ENCODE peak calls at places on chromosomes 2 and 18, in eight cellular contexts. J is hepatocyte, U is Calu3, L is GM10248, H is GM06990, E is stomach, S is fibroblast of pulmonary artery, G is heart left ventricle. F is an unnamed sample.

GRCh38 chr18:22796069-22796468 is 137.1 kb upstream of the RBBP8 start:
- DNase-seq in J (no peak), U (no peak), L (no peak), H (no peak), E (no peak), S (no peak), G (no peak), F (no peak)

GRCh38 chr2:64018715-64019082 is 529 bp downstream of the VPS54 start:
- DNase-seq in J (peak), U (no peak), L (peak), H (no peak), E (no peak), S (peak), G (peak), F (peak)

GRCh38 chr18:41744664-41745063 is 210.4 kb upstream of the PIK3C3 start:
- DNase-seq in J (no peak), U (no peak), L (no peak), H (no peak), E (no peak), S (peak), G (no peak), F (peak)

GRCh38 chr2:110840508-110840907 is 108.1 kb downstream of the ACOXL start:
- DNase-seq in J (no peak), U (no peak), L (no peak), H (no peak), E (no peak), S (no peak), G (no peak), F (no peak)

GRCh38 chr2:182301093-182301492 is 125.7 kb downstream of the PDE1A start:
- DNase-seq in J (no peak), U (no peak), L (no peak), H (no peak), E (no peak), S (peak), G (no peak), F (peak)

GRCh38 chr2:113966832-113967231 is 76.9 kb downstream of the ACTR3 start:
- DNase-seq in J (no peak), U (no peak), L (no peak), H (no peak), E (no peak), S (peak), G (no peak), F (peak)

GRCh38 chr2:120305296-120305695 is 40.6 kb upstream of the INHBB start:
- DNase-seq in J (peak), U (no peak), L (no peak), H (no peak), E (peak), S (peak), G (no peak), F (peak)

GRCh38 chr18:12652861-12653401 is 5.0 kb downstream of the SPIRE1 start:
- DNase-seq in J (no peak), U (no peak), L (no peak), H (no peak), E (no peak), S (peak), G (no peak), F (peak)

GRCh38 chr2:74481961-74482800 is 617 bp downstream of the CCDC142 start:
- DNase-seq in J (peak), U (peak), L (peak), H (peak), E (no peak), S (no peak), G (no peak), F (peak)

GRCh38 chr18:48545690-48546365 is 7.0 kb downstream of the CTIF start:
- DNase-seq in J (peak), U (no peak), L (no peak), H (no peak), E (peak), S (peak), G (peak), F (peak)

GRCh38 chr2:44237221-44237620 is 38.1 kb upstream of the SLC3A1 start:
- DNase-seq in J (no peak), U (no peak), L (peak), H (peak), E (no peak), S (no peak), G (no peak), F (no peak)

GRCh38 chr2:168431301-168432024 is 24.6 kb upstream of the CERS6 start:
- DNase-seq in J (no peak), U (no peak), L (no peak), H (no peak), E (no peak), S (no peak), G (no peak), F (no peak)

GRCh38 chr18:435940-436339 is 64.6 kb downstream of the COLEC12 start:
- DNase-seq in J (no peak), U (no peak), L (no peak), H (no peak), E (no peak), S (no peak), G (no peak), F (no peak)

GRCh38 chr2:236525416-236525997 is 44.1 kb upstream of the ACKR3 start:
- DNase-seq in J (no peak), U (no peak), L (no peak), H (no peak), E (no peak), S (no peak), G (no peak), F (peak)

GRCh38 chr18:901769-902168 is 2.9 kb upstream of the ADCYAP1 start:
- DNase-seq in J (no peak), U (no peak), L (no peak), H (no peak), E (no peak), S (no peak), G (no peak), F (no peak)

GRCh38 chr2:71897836-71898235 is 249.8 kb downstream of the CYP26B1 start:
- DNase-seq in J (no peak), U (no peak), L (no peak), H (no peak), E (no peak), S (no peak), G (no peak), F (no peak)

DNA sequence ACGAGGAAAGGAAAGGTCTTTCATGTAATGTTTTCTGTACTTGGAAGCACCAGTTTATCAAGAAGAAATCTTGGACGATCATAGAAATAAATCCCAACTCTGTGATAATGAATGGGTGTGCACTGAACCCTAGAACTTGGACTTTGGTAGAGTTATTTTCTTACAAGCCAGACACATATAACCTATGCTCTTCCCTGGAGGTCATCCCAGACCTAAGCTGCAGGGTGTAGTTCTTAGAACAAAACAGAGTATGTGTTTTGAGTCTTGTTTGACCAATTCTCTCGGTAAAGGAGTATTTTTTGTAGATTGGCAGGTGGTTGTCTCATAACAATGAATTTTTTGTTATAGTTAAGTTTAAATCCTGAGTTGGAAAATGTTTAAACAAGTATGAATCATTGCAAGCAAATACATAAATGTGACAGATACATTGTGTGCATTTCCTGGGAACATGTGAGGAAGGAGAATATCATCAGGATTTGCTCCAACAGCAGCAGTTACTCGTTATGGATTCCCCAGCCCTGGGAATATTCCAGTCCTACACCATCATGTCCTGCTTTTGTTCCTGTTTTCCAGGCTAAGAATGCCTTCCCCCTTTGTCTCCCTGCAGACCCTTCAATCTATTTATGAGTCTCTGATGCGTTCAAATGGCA is 224.7 kb downstream of the NAPG start:
- DNase-seq in J (no peak), U (no peak), L (no peak), H (no peak), E (no peak), S (peak), G (no peak), F (no peak)
- TF ChIP-seq CTCF in J (no peak), U (no peak), L (no peak), H (no peak), E (no peak), S (no peak), G (no peak), F (no peak)

DNA sequence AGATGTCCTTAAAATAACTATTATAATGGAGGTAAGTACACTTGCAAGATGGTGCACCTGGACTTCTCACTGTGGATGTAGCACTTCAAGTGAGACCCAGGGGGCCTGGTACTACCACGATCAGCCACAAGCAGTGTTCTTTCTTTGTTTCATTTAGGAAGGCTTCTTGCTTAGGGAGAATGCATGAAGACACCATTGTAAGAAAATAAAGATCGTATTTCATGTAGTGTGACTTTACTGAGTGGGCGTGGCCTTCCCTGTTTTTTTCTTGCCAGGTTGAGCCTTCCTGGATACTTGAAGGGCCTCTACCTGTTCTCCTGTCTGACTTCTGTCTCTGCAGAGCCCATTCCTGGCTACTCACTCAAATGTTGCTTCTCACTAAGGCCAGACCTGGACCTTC is 615.6 kb upstream of the SOX11 start:
- DNase-seq in J (no peak), U (no peak), L (no peak), H (no peak), E (no peak), S (no peak), G (no peak), F (no peak)
- TF ChIP-seq CTCF in J (no peak), U (no peak), L (no peak), H (no peak), E (no peak), S (no peak), G (no peak), F (no peak)

DNA sequence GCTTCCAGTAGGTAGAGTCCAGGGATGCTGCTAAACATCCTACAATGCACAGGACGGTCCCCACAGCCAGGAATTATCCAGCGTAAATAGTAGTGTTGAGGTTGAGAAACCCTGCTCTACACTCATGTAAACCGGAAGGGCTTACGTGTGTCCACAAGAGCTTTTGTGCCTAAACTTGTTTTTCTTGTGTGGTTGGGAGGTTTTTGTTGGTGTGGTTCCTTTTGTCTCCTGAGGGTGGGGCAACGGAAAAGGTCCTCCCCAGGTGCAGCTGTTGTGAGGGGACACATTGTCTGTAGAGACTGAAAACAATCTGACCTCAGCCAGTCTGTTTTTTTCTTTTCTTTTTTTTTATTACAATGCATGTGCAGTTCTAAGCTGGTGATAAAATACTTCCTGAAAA is 72.7 kb upstream of the MGAT5 start:
- DNase-seq in J (no peak), U (no peak), L (no peak), H (no peak), E (no peak), S (no peak), G (no peak), F (no peak)
- TF ChIP-seq CTCF in J (no peak), U (no peak), L (no peak), H (no peak), E (no peak), S (no peak), G (no peak), F (no peak)

GRCh38 chr2:219457784-219458369 is 23.2 kb downstream of the SPEG start:
- DNase-seq in J (no peak), U (no peak), L (no peak), H (no peak), E (no peak), S (no peak), G (no peak), F (no peak)
- TF ChIP-seq CTCF in J (no peak), U (no peak), L (peak), H (peak), E (no peak), S (no peak), G (no peak), F (no peak)

GRCh38 chr2:218995561-218995960 is 2.3 kb upstream of the CRYBA2 start:
- DNase-seq in J (no peak), U (no peak), L (no peak), H (no peak), E (no peak), S (no peak), G (no peak), F (no peak)

GRCh38 chr2:218991674-218992168 is 1.5 kb downstream of the CRYBA2 start:
- DNase-seq in J (peak), U (no peak), L (no peak), H (no peak), E (no peak), S (peak), G (no peak), F (peak)

GRCh38 chr2:218992196-218992595 is 1.0 kb downstream of the CRYBA2 start:
- DNase-seq in J (no peak), U (no peak), L (no peak), H (no peak), E (no peak), S (no peak), G (no peak), F (no peak)

GRCh38 chr2:218992703-218993344 is 398 bp downstream of the CRYBA2 start:
- DNase-seq in J (peak), U (no peak), L (no peak), H (no peak), E (no peak), S (no peak), G (no peak), F (no peak)

DNA sequence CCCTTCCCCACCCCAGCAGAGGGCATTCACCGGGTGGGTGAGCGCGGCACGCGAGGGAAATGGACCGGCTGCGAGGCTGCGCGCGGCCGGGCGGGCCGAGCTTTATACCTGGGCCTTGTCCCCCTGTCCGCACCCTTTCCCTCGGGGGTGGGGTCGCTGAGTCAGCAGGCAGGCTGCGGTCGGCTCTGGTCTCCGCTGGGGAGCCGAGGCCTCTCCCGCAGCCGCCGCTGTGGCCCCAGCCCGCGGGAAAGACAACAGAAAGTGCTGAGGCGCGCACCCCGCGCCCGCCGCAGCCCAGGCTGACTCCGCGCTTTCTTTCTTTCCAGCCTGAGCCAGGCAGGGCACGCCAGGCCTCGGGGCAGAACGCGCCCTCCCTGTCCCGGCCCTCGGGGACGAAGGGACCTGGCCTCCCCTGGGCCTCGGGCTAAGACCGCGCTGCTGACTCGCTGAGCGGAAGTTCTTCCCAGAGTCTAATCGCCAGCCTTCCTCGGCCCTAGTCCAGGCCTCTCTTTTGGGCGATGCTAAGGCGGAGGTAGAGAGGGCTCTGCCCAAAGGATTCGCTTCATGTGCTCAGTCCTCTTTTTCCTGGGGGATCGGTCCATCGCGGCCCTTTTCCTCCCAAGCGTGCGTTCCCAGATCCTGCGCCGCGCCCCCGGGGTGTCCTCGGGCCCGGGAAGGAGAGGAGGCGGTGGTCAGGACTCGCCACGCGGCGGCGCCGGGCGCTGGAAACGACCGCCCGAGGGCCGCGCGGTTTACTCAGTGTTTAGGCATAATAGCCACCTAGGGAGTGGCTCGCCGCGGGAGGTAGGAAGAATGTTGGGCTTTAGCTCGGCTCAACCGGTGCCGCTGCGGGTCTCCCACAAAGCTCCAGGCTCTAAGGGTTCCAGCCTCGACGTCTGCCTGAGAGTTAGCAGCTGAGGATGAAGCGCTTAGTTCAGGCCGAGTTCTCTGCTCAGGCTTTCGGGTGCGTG is at the start of gene CRYBA2:
- DNase-seq in J (peak), U (peak), L (no peak), H (no peak), E (no peak), S (peak), G (no peak), F (peak)
- TF ChIP-seq CTCF in J (no peak), U (no peak), L (no peak), H (peak), E (no peak), S (no peak), G (no peak), F (no peak)

GRCh38 chr2:172617115-172617514 is 61.2 kb downstream of the PDK1 start:
- DNase-seq in J (no peak), U (no peak), L (no peak), H (no peak), E (no peak), S (no peak), G (no peak), F (no peak)

GRCh38 chr2:172613035-172613434 is 57.1 kb downstream of the PDK1 start:
- DNase-seq in J (peak), U (no peak), L (no peak), H (no peak), E (no peak), S (peak), G (no peak), F (peak)

GRCh38 chr2:172614932-172615331 is 59.0 kb downstream of the PDK1 start:
- DNase-seq in J (no peak), U (no peak), L (no peak), H (no peak), E (no peak), S (no peak), G (no peak), F (peak)

GRCh38 chr2:172615862-172616261 is 60.0 kb downstream of the PDK1 start:
- DNase-seq in J (no peak), U (no peak), L (no peak), H (no peak), E (no peak), S (no peak), G (no peak), F (no peak)

DNA sequence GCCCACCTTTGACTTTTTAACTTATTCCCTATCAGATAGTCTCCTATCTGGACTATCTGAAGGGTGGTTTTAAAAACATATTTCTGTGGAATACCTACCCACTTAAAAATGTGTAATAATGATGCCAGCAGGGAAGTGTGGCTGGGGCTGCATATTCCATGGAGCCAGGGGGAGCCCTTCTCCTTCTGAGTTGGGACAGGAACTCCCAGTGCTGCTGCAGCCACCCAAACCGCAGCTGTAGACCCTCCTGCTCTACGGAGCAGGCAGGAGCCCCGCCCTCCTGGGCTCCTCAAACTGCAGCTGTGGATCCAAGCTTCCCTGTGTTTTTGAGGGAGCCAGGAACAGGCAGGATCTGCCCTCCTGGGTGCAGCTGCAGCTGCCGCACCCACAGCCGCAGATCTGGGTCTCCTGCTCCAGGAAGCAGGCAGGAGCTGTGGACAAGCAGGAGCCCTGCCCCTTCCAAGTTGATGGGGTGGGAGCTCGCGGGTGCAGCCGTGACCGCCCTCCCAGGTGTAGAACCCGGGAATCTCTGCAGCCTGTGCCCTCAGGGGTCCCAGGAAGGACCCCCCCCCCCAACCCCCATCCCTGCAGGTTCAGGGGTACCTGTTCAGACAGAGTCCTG is 57.8 kb downstream of the PDK1 start:
- DNase-seq in J (no peak), U (no peak), L (no peak), H (no peak), E (no peak), S (no peak), G (no peak), F (no peak)
- TF ChIP-seq CTCF in J (no peak), U (no peak), L (no peak), H (no peak), E (no peak), S (no peak), G (no peak), F (peak)

GRCh38 chr2:109438146-109438545 is 175.6 kb downstream of the SEPTIN10 start:
- DNase-seq in J (no peak), U (no peak), L (no peak), H (no peak), E (no peak), S (no peak), G (no peak), F (no peak)

GRCh38 chr2:109435866-109436634 is 177.7 kb downstream of the SEPTIN10 start:
- DNase-seq in J (no peak), U (no peak), L (no peak), H (no peak), E (no peak), S (peak), G (peak), F (peak)

GRCh38 chr2:109435066-109435690 is 178.6 kb downstream of the SEPTIN10 start:
- DNase-seq in J (no peak), U (no peak), L (no peak), H (no peak), E (no peak), S (no peak), G (no peak), F (no peak)

GRCh38 chr2:109437325-109438090 is 176.3 kb downstream of the SEPTIN10 start:
- DNase-seq in J (no peak), U (no peak), L (no peak), H (no peak), E (no peak), S (no peak), G (no peak), F (no peak)

DNA sequence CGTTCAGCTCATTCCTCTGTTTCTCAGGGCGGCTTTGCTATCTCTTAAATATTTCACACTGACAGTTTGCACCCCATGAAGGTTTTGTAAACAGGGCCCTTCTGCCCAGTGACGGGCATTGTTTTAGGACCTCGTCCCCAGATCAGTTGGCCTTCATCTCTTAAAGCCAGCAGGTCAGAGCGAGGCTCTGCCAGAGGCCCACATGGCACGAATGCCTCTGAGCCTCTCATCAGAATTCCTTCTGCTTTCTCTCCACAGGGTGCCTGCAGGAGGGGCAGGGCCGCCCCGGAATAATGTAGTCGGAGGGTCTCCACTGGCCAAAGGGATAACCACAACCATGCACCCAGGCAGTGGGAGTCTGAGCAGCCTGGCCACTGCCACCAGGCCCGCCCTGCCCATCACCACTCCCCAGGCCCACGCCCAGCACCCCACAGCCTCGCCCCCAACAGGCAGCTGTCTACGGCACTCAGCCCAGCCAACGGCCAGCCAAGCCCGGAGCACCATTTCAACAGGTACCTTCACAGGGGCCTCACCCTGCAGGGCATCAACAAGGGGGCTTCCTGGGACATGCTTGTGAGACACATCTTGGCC is 177.0 kb downstream of the SEPTIN10 start:
- DNase-seq in J (no peak), U (no peak), L (no peak), H (no peak), E (no peak), S (no peak), G (no peak), F (no peak)
- TF ChIP-seq CTCF in J (no peak), U (no peak), L (no peak), H (no peak), E (no peak), S (no peak), G (no peak), F (no peak)

F was measured in fibroblast of lung.